ENCODE peak calls at places on chromosomes 12 and 14, in ten cellular contexts. E, R, N, X, H, O, F, S, C and U are unnamed samples.

GRCh38 chr14:94080606-94081385 is at the start of the genes DDX24 and IFI27L1:
- DNase-seq in O (peak; percentile 97), C (peak; percentile 97), E (peak; percentile 97), S (peak; percentile 92), H (peak; percentile 85), X (peak; percentile 98), R (peak; percentile 97), F (peak; percentile 96), N (peak; percentile 86), U (peak; percentile 71)

GRCh38 chr12:6345319-6346071 is 3.6 kb upstream of the TNFRSF1A start:
- DNase-seq in H (peak; percentile 97), O (no peak), R (no peak), X (no peak), N (peak; percentile 93), S (peak; percentile 98), C (no peak), F (no peak), E (no peak), U (peak; percentile 92)

GRCh38 chr14:76917759-76918175 is 91.6 kb downstream of the LRRC74A start:
- DNase-seq in N (no peak), X (no peak), R (peak; percentile 76), O (peak; percentile 74), E (peak; percentile 79), H (no peak), F (no peak), C (no peak), S (peak; percentile 21), U (no peak)

GRCh38 chr12:52358575-52359350 is 8.5 kb downstream of the KRT85 start:
- DNase-seq in E (no peak), H (no peak), O (no peak), F (no peak), C (no peak), S (peak; percentile 11), X (no peak), N (no peak), R (no peak), U (no peak)

GRCh38 chr12:111757361-111758119 is 9.2 kb upstream of the ALDH2 start:
- DNase-seq in F (no peak), H (peak; percentile 57), N (no peak), O (peak; percentile 64), X (peak; percentile 54), E (peak; percentile 46), C (peak; percentile 32), S (peak; percentile 70), R (peak; percentile 62), U (no peak)

GRCh38 chr14:61653507-61653906 is 41.8 kb upstream of the HIF1A start:
- DNase-seq in F (no peak), E (no peak), S (peak; percentile 73), O (no peak), N (no peak), H (peak; percentile 62), X (no peak), R (no peak), C (no peak), U (no peak)

GRCh38 chr14:35338731-35339405 is 46.7 kb downstream of the PSMA6 start:
- DNase-seq in O (no peak), H (no peak), C (no peak), R (no peak), F (no peak), N (no peak), E (no peak), S (no peak), X (no peak), U (no peak)

GRCh38 chr12:12661086-12661485 is 34.9 kb downstream of the GPR19 start:
- DNase-seq in F (no peak), N (no peak), E (no peak), O (no peak), S (peak; percentile 88), R (no peak), H (peak; percentile 82), X (no peak), C (no peak), U (peak; percentile 31)

GRCh38 chr12:24723759-24724158 is 225.1 kb downstream of the BCAT1 start:
- DNase-seq in S (no peak), N (no peak), H (no peak), E (no peak), X (no peak), O (no peak), F (no peak), R (no peak), C (no peak), U (no peak)

GRCh38 chr12:24728826-24729225 is 220.1 kb downstream of the BCAT1 start:
- DNase-seq in E (no peak), C (no peak), S (no peak), F (no peak), R (no peak), O (no peak), X (no peak), N (no peak), H (no peak), U (no peak)

GRCh38 chr12:24724765-24725307 is 224.1 kb downstream of the BCAT1 start:
- DNase-seq in N (no peak), H (no peak), C (no peak), E (no peak), X (no peak), R (no peak), F (no peak), O (no peak), S (no peak), U (no peak)

GRCh38 chr12:24730461-24730896 is 218.4 kb downstream of the BCAT1 start:
- DNase-seq in O (no peak), X (no peak), F (no peak), S (no peak), N (no peak), H (no peak), R (no peak), E (no peak), C (no peak), U (no peak)

DNA sequence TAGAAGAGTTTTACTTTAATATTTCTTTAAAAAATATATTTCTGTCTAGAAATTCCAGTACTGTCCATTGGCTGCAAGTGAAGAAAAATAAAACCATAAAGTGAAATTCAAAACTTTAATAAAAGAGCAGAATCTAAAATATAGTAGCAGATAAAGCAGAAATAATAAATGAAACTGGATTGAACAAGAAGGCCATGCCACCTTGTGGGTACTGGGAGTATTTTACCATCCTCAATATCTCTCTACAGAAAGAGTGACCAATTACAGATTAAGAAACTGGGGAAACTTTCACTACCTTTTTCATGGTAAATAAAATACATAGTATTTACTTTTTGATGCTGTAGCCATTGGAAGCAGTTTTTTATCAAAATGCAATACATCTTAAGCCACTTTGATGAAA is 220.5 kb downstream of the BCAT1 start:
- DNase-seq in O (no peak), E (no peak), F (no peak), S (peak; percentile 35), C (peak; percentile 30), X (no peak), R (no peak), N (no peak), H (no peak), U (no peak)
- H3K36me3 ChIP-seq in O (no peaks in the 10 kb centered on the region), E (no peaks in the 10 kb centered on the region), F (no peaks in the 10 kb centered on the region), S (no peaks in the 10 kb centered on the region), C (no peaks in the 10 kb centered on the region), X (no peaks in the 10 kb centered on the region), R (no peaks in the 10 kb centered on the region), N (no peaks in the 10 kb centered on the region), H (no peaks in the 10 kb centered on the region), U (peaks cover 2% of the 10 kb centered on the region)

DNA sequence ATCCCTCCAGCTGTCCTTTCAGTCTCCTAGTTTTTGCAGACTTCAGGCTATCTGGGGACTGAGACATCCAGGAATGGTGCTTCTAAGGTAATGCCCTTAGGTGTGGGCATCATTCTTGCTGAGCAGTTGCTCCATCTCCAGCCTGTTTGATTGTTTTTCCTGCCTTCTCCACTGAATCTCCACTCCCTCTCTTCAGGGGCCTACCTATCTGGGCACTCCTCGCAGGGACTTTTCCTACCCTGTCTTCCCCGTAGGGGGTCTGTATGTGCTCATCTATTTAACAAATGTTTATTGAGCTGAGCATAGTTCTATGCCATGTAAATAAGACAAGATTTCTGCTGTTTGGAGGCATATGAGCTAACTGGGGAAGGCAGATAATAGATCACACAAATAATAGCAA is 2.5 kb downstream of the FITM1 start:
- DNase-seq in O (no peak), E (no peak), X (no peak), F (no peak), C (no peak), N (no peak), R (no peak), S (no peak), H (no peak), U (no peak)
- H3K4me3 ChIP-seq in O (peak overlapping the region; percentile 68), E (peak overlapping the region; percentile 59), X (no peak overlapping the region), F (no peak overlapping the region), C (no peak overlapping the region), N (no peak overlapping the region), R (no peak overlapping the region), S (no peak overlapping the region), H (no peak overlapping the region), U (no peak overlapping the region)

GRCh38 chr12:124992874-124993567 is 424 bp upstream of the BRI3BP start:
- DNase-seq in C (peak; percentile 85), R (no peak), N (no peak), S (peak; percentile 49), H (peak; percentile 29), X (peak; percentile 87), O (no peak), E (no peak), F (peak; percentile 88), U (peak; percentile 47)
- TF ChIP-seq CTCF in C (peak; percentile 71), R (no peak), N (no peak), S (peak; percentile 25), H (peak; percentile 3), X (no peak), O (no peak), E (no peak), F (peak; percentile 75), U (peak; percentile 65)

GRCh38 chr14:101065696-101066694 is 162.5 kb upstream of the RTL1 start:
- DNase-seq in F (no peak), H (no peak), E (no peak), N (no peak), X (peak; percentile 2), C (no peak), R (no peak), O (peak; percentile 6), S (no peak), U (no peak)

GRCh38 chr14:101066826-101067508 is 163.4 kb upstream of the RTL1 start:
- DNase-seq in R (no peak), F (no peak), O (peak; percentile 2), C (no peak), N (no peak), E (no peak), H (no peak), X (peak; percentile 1), S (no peak), U (no peak)

GRCh38 chr14:101064121-101064661 is 160.7 kb upstream of the RTL1 start:
- DNase-seq in S (no peak), O (peak; percentile 2), R (no peak), E (no peak), N (no peak), H (no peak), X (no peak), C (no peak), F (no peak), U (no peak)

GRCh38 chr14:101064718-101065117 is 161.2 kb upstream of the RTL1 start:
- DNase-seq in C (no peak), X (no peak), H (no peak), S (no peak), E (no peak), R (no peak), N (no peak), F (no peak), O (no peak), U (no peak)

DNA sequence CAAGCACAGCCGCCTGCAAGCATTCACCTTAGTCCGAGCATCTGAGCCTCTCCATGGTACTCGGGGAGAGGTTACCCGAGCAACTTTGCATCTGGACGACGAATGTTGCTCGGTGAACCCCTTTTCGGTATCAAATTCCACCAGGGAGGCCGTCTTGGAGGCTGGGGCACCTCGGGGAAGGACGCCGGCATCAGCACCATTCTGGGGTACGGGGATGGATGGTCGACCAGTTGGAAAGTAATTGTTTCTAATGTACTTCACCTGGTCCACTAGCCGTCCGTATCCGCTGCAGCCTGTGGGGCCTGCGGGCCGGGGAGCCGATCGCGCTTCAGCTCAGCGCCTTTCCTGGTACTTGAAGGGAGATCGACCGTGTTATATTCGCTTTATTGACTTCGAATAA is 161.7 kb upstream of the RTL1 start:
- DNase-seq in E (no peak), F (no peak), X (no peak), H (no peak), R (no peak), O (peak; percentile 2), N (no peak), C (no peak), S (no peak), U (no peak)
- H3K36me3 ChIP-seq in E (no peaks in the 10 kb centered on the region), F (no peaks in the 10 kb centered on the region), X (no peaks in the 10 kb centered on the region), H (peaks cover 21% of the 10 kb centered on the region), R (no peaks in the 10 kb centered on the region), O (no peaks in the 10 kb centered on the region), N (no peaks in the 10 kb centered on the region), C (no peaks in the 10 kb centered on the region), S (peaks cover 12% of the 10 kb centered on the region), U (no peaks in the 10 kb centered on the region)